ENCODE peak calls at places on chromosomes 4 and X, in ten cellular contexts. I is prostate gland, W is breast epithelium, F is GM23338, A is vagina, V is Panc1, M is K562, E is transverse colon, R is upper lobe of left lung, X is HepG2. C is an unnamed sample.

GRCh38 chrX:68942141-68942540 is 113.3 kb downstream of the EFNB1 start:
- DNase-seq in E (peak; percentile 18), F (no peak), V (no peak), X (no peak), A (no peak), W (no peak), R (no peak), I (peak; percentile 26), M (no peak), C (peak; percentile 29)

GRCh38 chrX:125736008-125736729 is 416.5 kb downstream of the TEX13C start:
- DNase-seq in I (no peak), F (no peak), E (no peak), M (no peak), X (no peak), V (no peak), A (no peak), W (no peak), R (no peak), C (no peak)

GRCh38 chr4:54400802-54401201 is 171.7 kb downstream of the PDGFRA start:
- DNase-seq in M (no peak), F (no peak), W (no peak), A (no peak), R (no peak), X (no peak), I (no peak), V (no peak), E (no peak), C (no peak)

GRCh38 chr4:48578132-48578964 is 88.3 kb downstream of the ZAR1 start:
- DNase-seq in E (peak; percentile 59), R (no peak), M (peak; percentile 57), X (peak; percentile 64), V (peak; percentile 42), W (peak; percentile 60), A (no peak), I (peak; percentile 71), F (peak; percentile 81), C (no peak)

GRCh38 chrX:14801136-14801535 is 71.7 kb downstream of the FANCB start:
- DNase-seq in R (no peak), E (no peak), M (no peak), F (no peak), I (no peak), X (no peak), A (no peak), V (no peak), W (no peak), C (no peak)

GRCh38 chr4:4838602-4839470 is 20.6 kb upstream of the MSX1 start:
- DNase-seq in W (no peak), M (no peak), A (no peak), V (no peak), X (peak; percentile 28), R (peak; percentile 51), I (no peak), E (no peak), F (no peak), C (no peak)

GRCh38 chr4:19319607-19320006 is 932.1 kb upstream of the SLIT2 start:
- DNase-seq in W (no peak), A (no peak), X (no peak), I (no peak), V (no peak), E (no peak), M (no peak), F (peak; percentile 23), R (no peak), C (no peak)

GRCh38 chrX:122586831-122587230 is 597.2 kb upstream of the GRIA3 start:
- DNase-seq in A (no peak), F (no peak), M (no peak), W (no peak), E (no peak), R (no peak), I (no peak), V (no peak), X (no peak), C (no peak)

GRCh38 chr4:68372588-68372987 is 22.7 kb upstream of the YTHDC1 start:
- DNase-seq in R (no peak), A (no peak), W (no peak), I (no peak), E (no peak), M (no peak), F (peak; percentile 24), V (no peak), X (no peak), C (no peak)

GRCh38 chr4:70158576-70158975 is 4.5 kb downstream of the PRR27 start:
- DNase-seq in R (peak; percentile 33), A (no peak), F (peak; percentile 2), E (no peak), W (no peak), M (no peak), V (no peak), X (no peak), I (no peak), C (no peak)

GRCh38 chr4:2788532-2789103 is 4.3 kb upstream of the SH3BP2 start:
- DNase-seq in A (peak; percentile 82), R (peak; percentile 52), M (peak; percentile 44), V (no peak), I (no peak), W (no peak), X (no peak), E (no peak), F (no peak), C (no peak)

GRCh38 chrX:69163936-69164741 is 1.1 kb downstream of the PJA1 start:
- DNase-seq in I (peak; percentile 5), E (peak; percentile 27), A (peak; percentile 82), X (no peak), F (peak; percentile 55), M (peak; percentile 56), W (no peak), R (peak; percentile 73), V (no peak), C (peak; percentile 53)

GRCh38 chrX:13201605-13202219 is 118.1 kb downstream of the ATXN3L start:
- DNase-seq in A (no peak), F (peak; percentile 75), E (no peak), X (no peak), R (no peak), I (no peak), V (no peak), W (no peak), M (no peak), C (no peak)

GRCh38 chr4:7813674-7814073 is 126.0 kb downstream of the AFAP1 start:
- DNase-seq in V (no peak), R (no peak), W (no peak), M (no peak), A (no peak), E (no peak), F (no peak), X (peak; percentile 24), I (no peak), C (no peak)

GRCh38 chrX:40012039-40012799 is 85.5 kb downstream of the BCOR start:
- DNase-seq in E (peak; percentile 26), M (no peak), F (peak; percentile 14), I (peak; percentile 55), A (no peak), R (peak; percentile 85), V (no peak), X (peak; percentile 63), W (no peak), C (no peak)
- H3K27ac ChIP-seq in E (peak overlapping the region; percentile 88), M (no peak overlapping the region), F (no peak overlapping the region), I (peak overlapping the region; percentile 90), A (peak overlapping the region; percentile 76), R (peak overlapping the region; percentile 90), V (peak overlapping the region; percentile 34), X (peak overlapping the region; percentile 98), W (peak overlapping the region; percentile 90), C (peak overlapping the region; percentile 90)

DNA sequence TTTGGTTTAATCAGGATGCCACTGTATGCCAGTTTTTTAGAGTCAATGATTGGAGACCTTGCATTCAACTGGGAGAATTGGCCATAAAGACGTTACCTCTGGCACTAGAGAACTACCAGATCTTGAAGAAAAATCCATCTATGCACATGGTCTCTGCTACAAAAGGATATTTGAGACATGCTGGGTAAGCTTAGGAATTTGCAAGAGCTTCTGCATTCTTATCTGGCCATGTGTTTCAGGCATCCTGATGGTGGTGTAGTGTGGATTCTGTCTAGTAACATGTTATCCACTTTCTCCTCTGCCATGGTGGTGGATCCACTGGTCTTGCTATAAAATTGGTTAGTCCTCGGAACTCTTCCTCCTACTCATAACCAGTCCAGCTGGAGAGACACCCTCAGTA is 185.3 kb upstream of the WDFY3 start:
- DNase-seq in E (no peak), A (no peak), V (no peak), X (no peak), R (no peak), M (no peak), F (no peak), I (no peak), W (no peak), C (no peak)
- TF ChIP-seq POLR2AphosphoS5 in E (no peak), A (no peak), V (no peak), X (no peak), R (no peak), M (no peak), F (no peak), I (no peak), W (no peak), C (no peak)

DNA sequence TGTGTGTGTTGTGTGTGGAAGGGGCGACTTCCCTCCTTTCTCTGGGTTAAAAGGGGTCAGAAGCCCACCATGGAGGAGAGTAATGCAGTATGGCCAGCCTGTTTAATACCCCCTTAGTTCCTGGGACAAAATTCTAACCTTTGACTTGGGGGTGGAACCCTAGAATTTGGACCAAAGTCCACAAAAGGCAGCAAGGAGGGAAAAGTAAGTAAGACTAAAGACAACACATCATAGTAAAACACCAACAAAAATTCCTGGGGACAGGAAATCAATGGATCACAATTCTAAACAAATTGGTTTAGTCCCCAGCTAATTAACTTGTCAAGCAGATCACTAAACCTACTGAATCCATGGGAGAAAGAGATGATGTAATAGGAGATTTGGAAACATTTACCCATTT is 3.1 kb downstream of the AMOT start:
- DNase-seq in X (no peak), W (no peak), V (no peak), I (no peak), M (no peak), E (no peak), A (no peak), F (no peak), R (no peak), C (no peak)
- H3K4me1 ChIP-seq in X (no peaks in the 10 kb centered on the region), W (no peaks in the 10 kb centered on the region), V (peaks cover 2% of the 10 kb centered on the region), I (no peaks in the 10 kb centered on the region), M (peaks cover 12% of the 10 kb centered on the region), E (peaks cover 16% of the 10 kb centered on the region), A (peaks cover 8% of the 10 kb centered on the region), F (peaks cover 13% of the 10 kb centered on the region), R (no peaks in the 10 kb centered on the region), C (no peaks in the 10 kb centered on the region)

DNA sequence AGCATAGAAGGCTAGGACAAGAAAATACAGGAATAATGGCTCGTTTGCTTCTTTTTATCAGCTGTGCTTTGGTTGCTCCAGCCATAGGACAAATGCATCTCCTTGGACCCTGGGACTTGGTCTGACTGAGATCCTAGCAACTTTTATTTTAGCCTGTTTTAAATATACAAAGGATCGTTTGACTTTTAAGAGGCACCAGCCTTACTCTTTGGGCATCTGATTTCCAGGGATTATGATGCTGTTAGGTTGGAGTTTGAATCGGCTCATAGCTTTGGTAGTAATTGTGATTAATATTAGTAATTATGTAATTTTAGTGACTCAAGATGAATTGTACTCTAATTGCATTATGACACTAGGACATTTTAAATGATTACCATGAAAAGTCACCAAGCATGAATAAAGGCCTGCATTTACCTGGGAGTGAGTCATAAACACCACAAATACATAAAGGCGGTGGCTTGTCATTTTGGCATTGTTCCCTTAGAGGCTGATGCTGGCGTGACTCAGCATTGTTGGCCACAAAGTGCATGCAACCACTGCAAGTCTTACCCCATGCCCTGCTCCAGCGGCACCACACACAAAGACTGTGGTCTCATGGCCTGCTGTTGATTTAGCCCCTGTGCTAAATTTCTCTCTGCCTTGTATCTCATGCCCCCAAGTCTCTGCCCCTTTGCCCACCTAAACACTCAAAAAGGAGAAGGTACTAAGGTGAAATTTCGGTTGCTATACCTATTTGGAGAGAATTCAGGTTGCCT is 12.4 kb downstream of the GPAT3 start:
- DNase-seq in I (peak; percentile 73), F (peak; percentile 19), X (peak; percentile 88), E (peak; percentile 86), A (no peak), V (peak; percentile 96), R (no peak), M (peak; percentile 79), W (peak; percentile 76), C (no peak)
- H3K27ac ChIP-seq in I (no peak overlapping the region), F (no peak overlapping the region), X (peak overlapping the region; percentile 40), E (peak overlapping the region; percentile 69), A (no peak overlapping the region), V (peak overlapping the region; percentile 91), R (no peak overlapping the region), M (peak overlapping the region; percentile 70), W (peak overlapping the region; percentile 54), C (no peak overlapping the region)